ENCODE peak calls at places on chromosomes 4 and X, in seven cellular contexts. W is stomach, T is endothelial cell of umbilical vein, I is upper lobe of left lung, O is A549, R is right lobe of liver, Q is transverse colon. D is an unnamed sample.

GRCh38 chrX:130108647-130109428 is 1.5 kb downstream of the ELF4 start:
- DNase-seq in R (no peak), Q (peak), O (peak), T (no peak), I (no peak), W (no peak), D (no peak)

GRCh38 chr4:74625981-74626380 is 168.3 kb downstream of the BTC start:
- DNase-seq in I (no peak), T (peak), W (no peak), Q (no peak), O (no peak), R (no peak), D (no peak)

GRCh38 chrX:136752796-136753195 is 27.9 kb downstream of the ARHGEF6 start:
- DNase-seq in Q (no peak), T (no peak), I (no peak), O (no peak), W (no peak), R (no peak), D (no peak)

GRCh38 chrX:53883196-53883595 is 161.1 kb downstream of the PHF8 start:
- DNase-seq in I (no peak), R (no peak), T (no peak), Q (no peak), O (no peak), W (no peak), D (no peak)

GRCh38 chrX:22666441-22666840 is 333.3 kb upstream of the DDX53 start:
- DNase-seq in T (peak), R (no peak), Q (no peak), I (no peak), O (peak), W (no peak), D (no peak)

GRCh38 chr4:85677286-85677685 is 202.3 kb downstream of the ARHGAP24 start:
- DNase-seq in I (no peak), W (no peak), O (no peak), T (no peak), R (no peak), Q (no peak), D (no peak)

GRCh38 chr4:22473268-22473667 is 42.6 kb downstream of the ADGRA3 start:
- DNase-seq in I (no peak), R (no peak), O (no peak), T (peak), Q (no peak), W (no peak), D (no peak)

GRCh38 chrX:13651150-13651549 is 1.8 kb upstream of the TCEANC start:
- DNase-seq in O (no peak), I (no peak), T (no peak), W (no peak), Q (no peak), R (no peak), D (no peak)

GRCh38 chr4:43394976-43395375 is 502.5 kb downstream of the GRXCR1 start:
- DNase-seq in Q (no peak), I (no peak), W (no peak), R (no peak), O (no peak), T (no peak), D (no peak)

GRCh38 chr4:9825049-9825448 is 43.6 kb downstream of the DRD5 start:
- DNase-seq in W (no peak), Q (no peak), I (no peak), O (no peak), T (no peak), R (no peak), D (no peak)

GRCh38 chr4:3237711-3238560 is 11.0 kb upstream of the MSANTD1 start:
- DNase-seq in I (peak), O (no peak), R (no peak), T (no peak), Q (no peak), W (no peak), D (no peak)

GRCh38 chr4:26325191-26325590 is 4.4 kb downstream of the RBPJ start:
- DNase-seq in O (peak), W (no peak), I (no peak), Q (no peak), R (no peak), T (no peak), D (no peak)

GRCh38 chr4:69134471-69134870 is 38.2 kb downstream of the UGT2B7 start:
- DNase-seq in W (no peak), R (no peak), I (no peak), O (no peak), Q (no peak), T (no peak), D (no peak)

GRCh38 chr4:43008793-43009192 is 116.3 kb downstream of the GRXCR1 start:
- DNase-seq in W (no peak), R (no peak), Q (no peak), T (no peak), O (no peak), I (no peak), D (no peak)

GRCh38 chr4:126513596-126513995 is 1119.2 kb upstream of the INTU start:
- DNase-seq in O (no peak), R (no peak), W (no peak), T (no peak), Q (no peak), I (no peak), D (no peak)

GRCh38 chr4:89307446-89308160 is at the start of gene GPRIN3:
- DNase-seq in R (peak), I (peak), T (peak), Q (peak), O (peak), W (peak), D (peak)

GRCh38 chrX:11836284-11836683 is 78.2 kb downstream of the MSL3 start:
- DNase-seq in O (no peak), T (peak), I (no peak), R (no peak), W (no peak), Q (no peak), D (no peak)

GRCh38 chrX:11953615-11954014 is 184.7 kb upstream of the FRMPD4 start:
- DNase-seq in R (no peak), W (no peak), T (no peak), O (peak), I (no peak), Q (no peak), D (no peak)

GRCh38 chrX:39745782-39746181 is 352.0 kb downstream of the BCOR start:
- DNase-seq in Q (no peak), R (no peak), I (no peak), T (no peak), O (no peak), W (no peak), D (no peak)

GRCh38 chrX:51893931-51894696 is 691 bp downstream of the MAGED1 start:
- DNase-seq in I (no peak), W (no peak), T (peak), Q (no peak), R (peak), O (peak), D (peak)

GRCh38 chrX:103215037-103215767 is at the start of gene BEX4:
- DNase-seq in R (peak), O (peak), Q (peak), T (peak), W (peak), I (peak), D (peak)

GRCh38 chr4:654871-655734 is 19.0 kb downstream of the ATP5ME start:
- DNase-seq in O (no peak), T (no peak), W (no peak), I (peak), Q (no peak), R (no peak), D (no peak)

GRCh38 chr4:14478504-14478903 is 523.8 kb upstream of the CPEB2 start:
- DNase-seq in Q (no peak), O (no peak), W (no peak), T (no peak), I (no peak), R (no peak), D (no peak)

DNA sequence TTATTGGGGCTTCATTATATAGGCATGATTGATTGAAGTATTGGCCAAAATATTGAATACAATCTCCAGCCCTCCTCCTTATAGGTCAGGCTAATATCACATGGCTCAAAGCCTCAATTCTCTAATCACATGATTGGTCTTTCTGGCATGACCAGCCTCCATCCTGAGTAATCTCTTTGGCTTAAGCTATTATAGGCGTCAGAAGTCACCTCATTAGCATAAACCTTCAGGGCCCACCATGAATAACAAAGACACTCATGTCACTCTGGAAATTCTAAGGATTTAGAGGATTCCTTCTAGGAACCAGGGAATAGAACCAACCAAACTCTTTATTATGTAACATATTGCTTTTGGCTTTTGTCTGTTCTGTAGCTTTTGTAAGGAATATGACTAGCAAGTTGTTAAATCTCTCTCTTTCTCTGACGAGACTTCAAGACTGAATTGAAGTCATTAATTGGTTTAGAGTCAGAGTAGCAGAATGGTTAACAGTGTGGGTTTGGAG is 109.3 kb upstream of the IGFBP7 start:
- DNase-seq in O (no peak), W (no peak), I (no peak), R (no peak), Q (no peak), T (no peak), D (no peak)
- TF ChIP-seq POLR2A in O (no peak), W (no peak), I (no peak), R (no peak), Q (no peak), T (no peak), D (no peak)

DNA sequence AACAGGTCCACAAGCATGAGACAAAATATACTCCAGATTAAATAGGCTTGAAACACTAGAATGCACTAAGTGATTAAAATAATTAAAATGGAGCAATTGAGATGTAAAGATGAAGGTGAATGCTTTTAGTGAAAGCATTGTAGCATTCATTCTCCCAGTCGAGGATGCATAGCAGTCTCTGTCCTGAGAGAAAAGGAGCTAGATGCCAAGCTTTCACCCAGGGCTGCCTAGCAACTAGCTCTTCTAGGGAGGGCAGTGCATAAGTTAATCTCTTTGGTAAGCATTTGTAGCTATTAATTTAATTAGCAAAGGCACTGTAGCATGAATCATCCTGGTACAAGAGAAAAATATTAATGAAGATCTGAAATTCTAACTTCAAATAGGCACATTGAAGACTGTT is 1014.8 kb downstream of the C4orf33 start:
- DNase-seq in O (no peak), I (no peak), Q (no peak), W (no peak), T (no peak), R (no peak), D (no peak)
- TF ChIP-seq POLR2A in O (no peak), I (no peak), Q (no peak), W (no peak), T (no peak), R (no peak), D (no peak)

DNA sequence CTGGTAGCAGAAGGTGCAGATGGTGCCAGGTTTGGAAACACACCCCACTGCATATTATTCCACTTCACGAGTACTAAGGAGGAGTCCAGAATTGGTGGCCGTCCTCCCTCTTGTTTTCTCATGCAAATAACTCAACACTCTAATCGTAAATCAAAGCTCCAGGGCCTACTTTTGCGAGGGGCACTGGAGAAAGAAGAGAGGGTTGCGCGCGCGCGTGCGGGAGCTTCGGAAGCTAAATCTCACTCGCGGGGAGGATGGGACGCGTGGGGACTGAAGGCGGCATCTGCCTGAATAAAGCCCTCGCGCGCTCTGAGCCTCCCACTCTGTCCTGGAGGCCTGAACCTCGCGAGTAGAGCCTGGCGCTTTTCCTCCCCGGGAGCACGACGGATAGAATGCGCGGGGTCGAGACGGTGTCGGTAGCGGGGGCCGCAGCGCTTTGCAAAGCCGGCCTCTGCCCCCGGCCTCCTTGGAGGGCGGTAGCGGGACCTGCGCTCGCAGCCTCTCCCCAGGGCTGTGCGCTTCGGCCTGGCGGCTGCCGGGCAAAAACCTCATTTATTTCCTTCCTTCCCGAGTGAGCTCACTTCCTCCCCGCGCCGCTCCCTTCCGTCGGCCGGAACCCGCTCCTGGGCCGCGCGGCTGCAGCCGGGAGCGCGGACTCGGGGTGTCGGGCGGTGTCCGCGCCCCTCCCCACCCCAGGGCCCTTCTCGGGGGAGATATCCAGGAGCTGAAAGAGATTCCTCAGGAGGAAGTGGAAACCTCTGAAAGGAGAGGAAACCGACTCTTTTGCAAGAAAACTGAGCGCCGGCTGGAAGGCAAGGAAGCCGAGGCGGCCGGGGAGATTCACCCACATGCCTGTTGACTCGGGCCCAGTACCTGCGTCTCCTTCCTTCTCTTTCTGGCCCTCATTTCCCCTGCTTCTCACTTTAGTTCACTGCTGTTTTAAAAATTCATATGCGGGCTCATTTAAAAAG is 20.7 kb downstream of the HAND2 start:
- DNase-seq in R (no peak), T (no peak), Q (no peak), I (peak), O (no peak), W (no peak), D (peak)
- TF ChIP-seq POLR2A in R (peak), T (no peak), Q (peak), I (no peak), O (no peak), W (no peak), D (no peak)

DNA sequence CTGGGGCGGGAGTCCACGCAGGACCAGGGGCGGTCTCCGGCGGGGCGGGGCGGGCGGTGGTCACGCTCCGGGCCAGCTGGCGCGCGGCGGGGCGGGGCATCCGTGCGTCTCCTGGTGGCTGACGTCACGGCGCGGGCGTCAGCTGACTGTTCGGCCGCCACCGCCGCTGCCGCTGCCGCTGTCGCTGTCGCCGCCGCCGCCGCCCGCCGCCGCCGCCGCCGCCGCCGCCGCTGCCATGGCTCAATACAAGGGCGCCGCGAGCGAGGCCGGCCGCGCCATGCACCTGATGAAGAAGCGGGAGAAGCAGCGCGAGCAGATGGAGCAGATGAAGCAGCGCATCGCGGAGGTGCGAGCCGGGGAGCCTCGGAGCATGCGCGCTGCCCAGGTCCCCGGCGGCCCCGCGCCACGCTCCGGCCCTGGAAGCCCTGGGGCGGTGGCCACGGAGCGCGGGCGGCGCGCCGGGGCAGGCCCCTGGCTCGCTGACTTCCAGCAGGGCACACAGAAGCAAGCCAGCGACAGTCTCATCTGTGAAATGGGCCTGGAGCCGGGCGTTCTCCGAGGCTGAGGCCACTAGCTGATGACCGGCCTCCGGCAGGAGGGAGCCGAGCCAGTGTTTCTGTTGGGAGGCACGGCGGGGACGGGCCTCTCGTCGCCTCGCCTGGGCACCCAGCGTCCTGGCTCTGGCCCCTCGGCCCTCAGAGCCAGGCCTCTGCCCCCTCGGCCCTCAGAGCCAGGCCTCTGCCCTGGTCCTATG is at the start of gene FAM50A:
- DNase-seq in W (peak), Q (peak), R (peak), O (peak), I (peak), T (peak), D (peak)
- TF ChIP-seq POLR2A in W (no peak), Q (no peak), R (peak), O (peak), I (peak), T (no peak), D (peak)

DNA sequence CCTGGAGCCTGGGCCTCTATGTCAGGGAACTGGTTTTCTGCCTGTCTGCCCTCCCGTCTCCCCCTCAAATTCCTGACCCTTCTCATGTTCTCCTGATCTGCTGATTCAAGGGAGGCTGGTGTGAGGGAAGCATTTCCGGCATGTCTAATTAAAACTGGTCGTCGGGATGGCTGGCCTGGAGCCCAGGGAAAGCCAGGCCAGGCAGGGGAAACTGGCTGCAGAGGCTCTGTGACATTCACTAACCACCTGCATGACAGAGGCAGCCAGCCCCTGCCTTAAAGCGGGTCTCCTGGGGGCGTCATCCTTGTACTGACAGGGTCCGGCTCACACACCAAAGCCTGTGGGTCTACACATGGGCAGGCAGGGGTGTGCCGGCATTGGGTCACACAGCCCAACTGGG is 35.2 kb downstream of the ABLIM2 start:
- DNase-seq in T (no peak), R (no peak), W (no peak), O (no peak), Q (no peak), I (no peak), D (no peak)
- TF ChIP-seq POLR2A in T (no peak), R (no peak), W (no peak), O (no peak), Q (no peak), I (no peak), D (no peak)

GRCh38 chr4:112817933-112818921 is 181.3 kb downstream of the LARP7 start:
- DNase-seq in T (peak), R (no peak), O (peak), W (peak), Q (peak), I (peak), D (peak)
- TF ChIP-seq POLR2A in T (no peak), R (no peak), O (no peak), W (no peak), Q (no peak), I (no peak), D (no peak)

DNA sequence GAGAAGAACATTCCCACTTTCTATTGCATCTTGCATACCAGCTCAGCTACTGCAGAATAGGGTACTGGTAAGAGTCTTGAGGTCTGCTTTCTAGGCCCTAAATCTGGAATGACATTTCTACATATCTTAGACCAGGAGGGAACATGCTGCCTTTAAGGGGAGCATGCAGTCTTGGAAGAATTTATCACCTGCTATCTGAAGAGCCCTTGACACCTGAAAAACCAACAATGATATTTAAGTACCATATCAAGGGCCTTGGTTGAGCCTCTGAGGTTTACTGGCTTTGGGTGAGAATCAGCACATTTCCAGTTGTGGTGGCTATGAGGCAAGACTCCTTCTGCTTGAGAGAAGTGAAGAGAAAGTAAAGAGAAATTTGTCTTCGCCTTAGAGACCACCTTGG is 436.8 kb upstream of the SPANXN1 start:
- DNase-seq in R (no peak), W (no peak), T (no peak), O (no peak), Q (no peak), I (no peak), D (no peak)
- TF ChIP-seq POLR2A in R (no peak), W (no peak), T (no peak), O (no peak), Q (no peak), I (no peak), D (no peak)

GRCh38 chr4:24583451-24584174 is 741 bp downstream of the DHX15 start:
- DNase-seq in T (peak), I (peak), R (peak), W (peak), O (peak), Q (peak), D (peak)
- TF ChIP-seq POLR2A in T (peak), I (peak), R (no peak), W (no peak), O (no peak), Q (no peak), D (no peak)

DNA sequence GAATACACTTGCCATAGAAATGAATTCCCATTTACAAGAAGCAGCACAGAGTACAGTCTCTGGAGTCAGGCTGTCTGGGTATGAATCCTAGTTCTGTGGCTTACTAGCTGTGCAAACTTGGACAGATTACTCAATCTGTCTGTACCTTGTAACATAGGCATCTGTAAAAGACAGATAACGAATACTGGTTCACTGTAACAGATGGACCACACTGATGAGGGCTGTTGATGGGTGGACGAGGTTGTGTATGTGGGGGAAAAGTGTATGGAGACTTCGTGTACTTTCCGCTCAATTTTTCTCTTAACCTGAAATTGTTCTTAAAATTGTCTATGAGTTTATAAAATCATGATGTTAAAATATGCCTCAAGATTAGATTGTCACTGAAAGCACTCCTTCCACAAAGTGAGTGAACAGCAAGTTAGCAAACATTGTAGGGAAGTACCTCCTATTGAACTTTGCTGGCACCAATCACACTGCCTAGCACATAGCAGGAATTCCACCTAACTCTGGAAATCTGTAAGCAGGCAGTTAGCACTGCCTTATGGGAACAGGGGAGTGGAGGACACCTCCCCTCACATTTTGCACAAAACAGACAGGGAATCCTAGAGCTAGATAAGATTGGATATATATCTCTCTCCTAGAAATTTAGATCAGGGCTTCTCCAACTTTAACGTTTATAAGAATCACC is 6.5 kb upstream of the EXOSC9 start:
- DNase-seq in W (no peak), O (no peak), T (no peak), I (no peak), Q (no peak), R (no peak), D (no peak)
- TF ChIP-seq POLR2A in W (no peak), O (no peak), T (no peak), I (no peak), Q (no peak), R (no peak), D (no peak)

D was measured in ovary.